ENCODE peak calls at places on chromosome 19, in four cellular contexts. C is A549, W is HepG2, M is K562. S is an unnamed sample.
A peak's percentile ranks its signal among the peaks of the same experiment; 100 is the strongest.

GRCh38 chr19:40717880-40718773 is 1.2 kb downstream of the ITPKC start:
- DNase-seq in W (peak; percentile 18), M (peak; percentile 46), C (peak; percentile 51), S (no peak)

GRCh38 chr19:23093832-23094231 is 23.0 kb upstream of the ZNF730 start:
- DNase-seq in C (no peak), M (no peak), W (no peak), S (no peak)

GRCh38 chr19:49930483-49931011 is 1.2 kb upstream of the NUP62 start:
- DNase-seq in W (no peak), M (peak; percentile 80), C (peak; percentile 50), S (no peak)

GRCh38 chr19:3296446-3296845 is 69.9 kb upstream of the NFIC start:
- DNase-seq in W (no peak), M (no peak), C (no peak), S (no peak)

GRCh38 chr19:1182727-1183126 is 8.7 kb upstream of the SBNO2 start:
- DNase-seq in W (no peak), C (peak; percentile 71), M (no peak), S (no peak)

GRCh38 chr19:7000816-7001215 is 20.4 kb downstream of the MBD3L2B start:
- DNase-seq in C (no peak), M (no peak), W (no peak), S (no peak)

GRCh38 chr19:38726284-38726673 is 18.0 kb downstream of the CAPN12 start:
- DNase-seq in W (no peak), M (no peak), C (no peak), S (no peak)

GRCh38 chr19:43984687-43985000 is 656 bp downstream of the ZNF155 start:
- DNase-seq in C (no peak), W (no peak), M (no peak), S (no peak)

GRCh38 chr19:16042533-16043085 is 33.7 kb upstream of the TPM4 start:
- DNase-seq in M (no peak), W (no peak), C (no peak), S (no peak)

GRCh38 chr19:12364391-12365093 is 941 bp downstream of the ZNF442 start:
- DNase-seq in W (no peak), M (peak; percentile 35), C (no peak), S (no peak)

GRCh38 chr19:52942371-52943133 is 19.3 kb upstream of the ZNF888 start:
- DNase-seq in W (peak; percentile 82), M (peak; percentile 78), C (no peak), S (peak; percentile 48)

GRCh38 chr19:4120531-4120930 is 3.4 kb downstream of the MAP2K2 start:
- DNase-seq in C (no peak), M (no peak), W (no peak), S (no peak)

GRCh38 chr19:15276620-15277019 is 44.4 kb upstream of the EPHX3 start:
- DNase-seq in C (no peak), W (no peak), M (no peak), S (no peak)

GRCh38 chr19:45922281-45922680 is 7.7 kb upstream of the NANOS2 start:
- DNase-seq in M (peak; percentile 39), C (peak; percentile 66), W (peak; percentile 34), S (no peak)

GRCh38 chr19:21221653-21222052 is 79.8 kb downstream of the ZNF431 start:
- DNase-seq in W (no peak), M (no peak), C (no peak), S (no peak)

GRCh38 chr19:38266981-38267597 is 2.7 kb downstream of the SPINT2 start:
- DNase-seq in M (peak; percentile 56), W (peak; percentile 39), C (peak; percentile 77), S (no peak)

GRCh38 chr19:35490364-35490763 is at the start of gene KRTDAP:
- DNase-seq in W (no peak), M (no peak), C (no peak), S (no peak)

GRCh38 chr19:40249201-40249600 is 22.7 kb upstream of the CCNP start:
- DNase-seq in M (no peak), C (no peak), W (no peak), S (no peak)

GRCh38 chr19:41933693-41934426 is 5.6 kb upstream of the ERFL start:
- DNase-seq in C (peak; percentile 57), M (no peak), W (no peak), S (no peak)

GRCh38 chr19:1360818-1361461 is 22.8 kb upstream of the NDUFS7 start:
- DNase-seq in M (no peak), C (no peak), W (no peak), S (no peak)

GRCh38 chr19:41307090-41307875 is 2.7 kb upstream of the CCDC97 start:
- DNase-seq in C (no peak), W (no peak), M (no peak), S (no peak)

GRCh38 chr19:40357655-40358054 is 9.2 kb downstream of the PLD3 start:
- DNase-seq in M (no peak), C (no peak), W (no peak), S (no peak)

GRCh38 chr19:5457709-5458108 is 2.5 kb downstream of the ZNRF4 start:
- DNase-seq in C (no peak), W (no peak), M (no peak), S (no peak)
- TF ChIP-seq POLR2AphosphoS2 in C (no peak), W (no peak), M (no peak), S (no peak)

GRCh38 chr19:56956503-56957226 is 116.1 kb upstream of the PEG3 start:
- DNase-seq in W (no peak), C (no peak), M (no peak), S (no peak)

GRCh38 chr19:56959211-56959610 is 118.7 kb upstream of the PEG3 start:
- DNase-seq in W (no peak), C (no peak), M (no peak), S (no peak)

GRCh38 chr19:56960959-56961622 is 120.6 kb upstream of the PEG3 start:
- DNase-seq in M (no peak), C (no peak), W (no peak), S (no peak)

GRCh38 chr19:56955637-56956216 is 115.2 kb upstream of the PEG3 start:
- DNase-seq in C (no peak), W (peak; percentile 97), M (no peak), S (no peak)

GRCh38 chr19:56958428-56958827 is 117.9 kb upstream of the PEG3 start:
- DNase-seq in C (no peak), M (no peak), W (no peak), S (no peak)
- TF ChIP-seq POLR2AphosphoS2 in C (no peak), M (no peak), W (no peak), S (no peak)

GRCh38 chr19:47615230-47615629 is 6.3 kb downstream of the BICRA start:
- DNase-seq in M (no peak), W (no peak), C (no peak), S (no peak)

GRCh38 chr19:47610902-47611301 is 2.0 kb downstream of the BICRA start:
- DNase-seq in C (peak; percentile 51), M (no peak), W (no peak), S (no peak)

GRCh38 chr19:47614559-47614958 is 5.6 kb downstream of the BICRA start:
- DNase-seq in M (no peak), W (no peak), C (no peak), S (no peak)

GRCh38 chr19:47615714-47616113 is 6.8 kb downstream of the BICRA start:
- DNase-seq in C (no peak), W (no peak), M (no peak), S (no peak)

GRCh38 chr19:47613165-47614146 is 4.5 kb downstream of the BICRA start:
- DNase-seq in M (no peak), W (no peak), C (no peak), S (no peak)
- TF ChIP-seq POLR2AphosphoS2 in M (no peak), W (no peak), C (no peak), S (no peak)

DNA sequence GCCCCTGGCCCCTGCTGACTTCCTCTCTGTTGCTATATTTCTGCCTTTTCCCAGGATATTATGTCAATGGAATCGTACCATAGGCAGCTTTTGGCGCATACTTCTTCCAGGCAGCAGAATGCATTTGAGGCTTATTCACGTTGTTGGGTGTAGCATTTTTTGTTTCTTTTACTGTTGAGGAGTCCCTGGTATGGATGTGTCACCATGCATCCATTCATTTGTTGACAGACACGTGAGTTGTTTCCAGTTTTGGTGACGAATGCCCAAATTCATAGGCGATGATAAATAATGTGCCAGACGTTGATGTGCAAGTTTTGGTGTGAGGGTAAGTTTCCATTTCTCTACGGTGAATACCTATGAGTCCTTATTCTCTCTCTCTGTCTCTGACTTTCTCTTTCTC is 5.0 kb downstream of the NFILZ start:
- DNase-seq in M (no peak), W (no peak), C (peak; percentile 87), S (no peak)
- TF ChIP-seq POLR2AphosphoS2 in M (no peak), W (no peak), C (no peak), S (no peak)

DNA sequence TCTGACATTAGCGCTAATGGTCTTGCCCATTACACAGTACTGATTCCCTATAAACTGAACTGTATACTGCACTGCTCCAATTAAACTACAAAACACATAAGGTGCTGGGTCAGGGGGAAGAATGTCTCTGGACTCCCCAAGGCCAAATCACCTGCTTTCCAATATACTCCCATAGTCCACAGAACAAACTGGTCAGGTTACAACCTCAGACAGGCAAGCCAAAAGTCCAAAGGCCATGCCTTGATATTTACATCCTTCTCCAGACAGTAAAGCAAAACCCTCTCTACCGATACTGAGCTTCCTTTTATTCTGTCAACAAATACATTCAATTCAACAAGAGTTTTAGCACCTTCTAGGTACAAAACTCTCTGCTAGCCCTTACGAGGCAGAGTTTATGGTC is 8.9 kb downstream of the ZNF541 start:
- DNase-seq in M (no peak), W (peak; percentile 29), C (no peak), S (no peak)
- TF ChIP-seq POLR2AphosphoS2 in M (no peak), W (no peak), C (no peak), S (no peak)

DNA sequence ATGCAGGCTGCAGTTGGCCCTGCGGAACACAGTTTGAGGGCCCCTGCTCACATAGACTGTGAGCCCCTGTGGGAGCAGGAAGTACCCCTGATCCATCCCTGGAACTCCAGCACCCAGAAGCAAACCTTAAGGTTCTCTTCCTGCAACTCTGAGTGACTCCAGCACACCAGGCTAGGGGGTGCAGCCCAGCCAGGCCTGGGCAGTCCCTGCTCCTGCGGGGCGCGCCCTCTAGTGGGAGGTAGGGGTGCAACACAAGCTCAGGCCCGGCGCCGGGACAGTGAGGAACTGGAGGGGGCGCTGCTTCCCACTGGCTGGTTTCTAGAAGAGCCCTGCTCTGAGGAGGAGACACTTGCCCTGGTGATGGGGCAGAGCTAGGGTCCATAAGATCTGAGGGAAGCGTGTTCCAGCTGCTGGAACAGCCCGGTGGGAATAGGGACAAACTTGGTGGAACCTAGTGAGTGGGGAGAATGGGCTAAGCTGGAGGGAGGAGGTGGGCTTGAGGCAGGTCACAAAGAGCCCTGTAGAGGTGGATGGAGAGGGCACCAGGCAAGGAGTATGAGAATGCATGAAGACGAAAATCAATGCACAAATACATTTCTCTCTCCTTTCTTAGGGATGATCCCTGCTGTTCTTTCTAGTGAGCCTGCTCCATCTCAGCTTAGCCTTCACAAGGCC is 5.0 kb downstream of the ZSCAN5A start:
- DNase-seq in C (peak; percentile 64), M (peak; percentile 80), W (peak; percentile 39), S (no peak)
- TF ChIP-seq POLR2AphosphoS2 in C (no peak), M (no peak), W (no peak), S (no peak)